ENCODE peak calls at places on chromosomes 1 and 21, in four cellular contexts. One of them, this sample, is unnamed.

GRCh38 chr1:47474278-47475193 is 36.7 kb downstream of the FOXD2 start:
- DNase-seq in RWPE1: no peak
- DNase-seq in Jurkat, Clone E6-1: no peak
- DNase-seq in midbrain: no peak
- DNase-seq in this sample: no peak

GRCh38 chr1:173255214-173255813 is 48.2 kb upstream of the TNFSF4 start:
- DNase-seq in midbrain: no peak
- DNase-seq in Jurkat, Clone E6-1: peak
- DNase-seq in RWPE1: peak
- DNase-seq in this sample: peak

GRCh38 chr1:154940880-154941228 is 4.3 kb upstream of the PMVK start:
- DNase-seq in Jurkat, Clone E6-1: no peak
- DNase-seq in RWPE1: no peak
- DNase-seq in midbrain: no peak
- DNase-seq in this sample: no peak

GRCh38 chr1:1181938-1182410 is 8.3 kb downstream of the TTLL10 start:
- DNase-seq in midbrain: no peak
- DNase-seq in RWPE1: no peak
- DNase-seq in Jurkat, Clone E6-1: no peak
- DNase-seq in this sample: no peak

GRCh38 chr1:41356752-41357151 is 4.5 kb upstream of the FOXO6 start:
- DNase-seq in RWPE1: no peak
- DNase-seq in Jurkat, Clone E6-1: no peak
- DNase-seq in midbrain: no peak
- DNase-seq in this sample: no peak

GRCh38 chr1:68322096-68322495 is 89.8 kb upstream of the WLS start:
- DNase-seq in midbrain: no peak
- DNase-seq in RWPE1: no peak
- DNase-seq in Jurkat, Clone E6-1: no peak
- DNase-seq in this sample: no peak

GRCh38 chr1:78447096-78447495 is 43.7 kb upstream of the PTGFR start:
- DNase-seq in Jurkat, Clone E6-1: no peak
- DNase-seq in midbrain: no peak
- DNase-seq in RWPE1: no peak
- DNase-seq in this sample: no peak

GRCh38 chr1:183096889-183097288 is 73.7 kb downstream of the LAMC1 start:
- DNase-seq in RWPE1: no peak
- DNase-seq in midbrain: no peak
- DNase-seq in Jurkat, Clone E6-1: no peak
- DNase-seq in this sample: no peak

GRCh38 chr21:33734326-33734725 is 92.0 kb downstream of the ITSN1 start:
- DNase-seq in RWPE1: no peak
- DNase-seq in Jurkat, Clone E6-1: no peak
- DNase-seq in midbrain: no peak
- DNase-seq in this sample: no peak

GRCh38 chr1:116811321-116811720 is 57.1 kb downstream of the CD2 start:
- DNase-seq in RWPE1: no peak
- DNase-seq in midbrain: no peak
- DNase-seq in Jurkat, Clone E6-1: no peak
- DNase-seq in this sample: no peak

GRCh38 chr1:235295902-235296350 is 32.1 kb downstream of the ARID4B start:
- DNase-seq in Jurkat, Clone E6-1: no peak
- DNase-seq in midbrain: no peak
- DNase-seq in RWPE1: no peak
- DNase-seq in this sample: no peak

This sample was measured in DND-41.